ENCODE peak calls at places on chromosomes 7 and 10, in seven cellular contexts. G, P, U, S, X, W and E are unnamed samples.

GRCh38 chr7:58086871-58087535 is 637.0 kb downstream of the ZNF716 start:
- DNase-seq in G (no peak), P (no peak), S (no peak), W (no peak), X (no peak), U (no peak), E (no peak)

GRCh38 chr10:132397671-132398565 is 918 bp downstream of the PWWP2B start:
- DNase-seq in W (peak; percentile 81), G (no peak), X (peak; percentile 58), S (peak; percentile 67), P (no peak), U (peak; percentile 58), E (no peak)

GRCh38 chr7:38862666-38863065 is 46.3 kb downstream of the VPS41 start:
- DNase-seq in X (no peak), U (no peak), W (no peak), P (no peak), G (no peak), S (no peak), E (no peak)

GRCh38 chr7:117405519-117405918 is 21.8 kb downstream of the ASZ1 start:
- DNase-seq in U (no peak), X (peak; percentile 7), W (no peak), G (no peak), S (no peak), P (no peak), E (no peak)

GRCh38 chr7:33986951-33987948 is 81.9 kb downstream of the BMPER start:
- DNase-seq in P (peak; percentile 96), X (no peak), U (peak; percentile 97), W (no peak), S (no peak), G (peak; percentile 27), E (peak; percentile 95)

GRCh38 chr7:46156039-46156438 is 235.0 kb upstream of the IGFBP3 start:
- DNase-seq in X (no peak), P (no peak), S (no peak), U (no peak), W (no peak), G (no peak), E (no peak)

GRCh38 chr7:108809356-108809755 is 239.7 kb downstream of the DNAJB9 start:
- DNase-seq in W (no peak), P (no peak), X (no peak), S (no peak), U (peak; percentile 39), G (no peak), E (no peak)

GRCh38 chr7:47147213-47147631 is 434.7 kb downstream of the TNS3 start:
- DNase-seq in U (no peak), X (no peak), W (no peak), P (no peak), G (peak; percentile 86), S (no peak), E (no peak)

GRCh38 chr7:148492157-148492860 is 98.3 kb upstream of the C7orf33 start:
- DNase-seq in W (no peak), G (no peak), S (no peak), P (no peak), U (no peak), X (no peak), E (no peak)

GRCh38 chr7:128201690-128202085 is 39.4 kb upstream of the LEP start:
- DNase-seq in X (no peak), S (no peak), G (no peak), P (no peak), U (no peak), W (no peak), E (no peak)

GRCh38 chr7:156999611-157000046 is 10.8 kb downstream of the MNX1 start:
- DNase-seq in G (no peak), X (peak; percentile 74), P (no peak), S (peak; percentile 46), U (no peak), W (no peak), E (no peak)
- H3K4me3 ChIP-seq in G (peak overlapping the region; percentile 69), X (peak overlapping the region; percentile 41), P (peak overlapping the region; percentile 9), S (peak overlapping the region; percentile 55), U (no peak overlapping the region), W (peak overlapping the region; percentile 5), E (peak overlapping the region; percentile 25)

DNA sequence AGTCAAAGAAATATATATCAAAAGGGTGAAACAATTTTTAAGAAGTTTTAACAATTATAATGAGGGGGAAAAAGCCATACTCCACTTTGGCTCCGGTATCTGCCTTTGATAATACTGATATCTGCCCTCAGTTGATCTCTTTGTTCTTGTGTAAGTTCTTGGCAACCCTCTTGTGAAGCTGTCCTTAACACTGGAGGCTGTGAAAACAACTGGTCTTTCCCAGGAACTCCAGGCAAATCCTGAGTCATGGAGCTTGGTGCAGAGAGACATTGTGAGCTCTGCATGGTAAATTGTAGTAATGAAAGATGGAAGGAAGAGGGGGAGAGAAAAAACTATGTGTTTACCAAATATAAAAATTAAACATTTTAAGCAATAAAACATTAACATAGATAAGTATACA is 11.9 kb upstream of the ERVW-1 start:
- DNase-seq in S (no peak), X (no peak), W (no peak), G (no peak), U (peak; percentile 2), P (no peak), E (no peak)
- TF ChIP-seq CTCF in S (no peak), X (no peak), W (no peak), G (no peak), U (no peak), P (no peak), E (no peak)

GRCh38 chr10:102620138-102620591 is 24.1 kb upstream of the TRIM8 start:
- DNase-seq in G (no peak), U (no peak), P (no peak), S (peak; percentile 49), X (no peak), W (no peak), E (no peak)
- H3K4me3 ChIP-seq in G (no peak overlapping the region), U (no peak overlapping the region), P (no peak overlapping the region), S (no peak overlapping the region), X (no peak overlapping the region), W (no peak overlapping the region), E (no peak overlapping the region)

GRCh38 chr7:1857487-1858425 is 187.7 kb downstream of the ELFN1 start:
- DNase-seq in P (no peak), W (no peak), G (no peak), S (no peak), X (no peak), U (no peak), E (no peak)
- TF ChIP-seq CTCF in P (no peak), W (no peak), G (no peak), S (no peak), X (no peak), U (no peak), E (no peak)

GRCh38 chr10:11402392-11402791 is 209.1 kb downstream of the USP6NL start:
- DNase-seq in G (no peak), U (no peak), W (no peak), X (no peak), P (no peak), S (no peak), E (no peak)
- H3K4me3 ChIP-seq in G (no peak overlapping the region), U (no peak overlapping the region), W (no peak overlapping the region), X (no peak overlapping the region), P (no peak overlapping the region), S (no peak overlapping the region), E (no peak overlapping the region)

DNA sequence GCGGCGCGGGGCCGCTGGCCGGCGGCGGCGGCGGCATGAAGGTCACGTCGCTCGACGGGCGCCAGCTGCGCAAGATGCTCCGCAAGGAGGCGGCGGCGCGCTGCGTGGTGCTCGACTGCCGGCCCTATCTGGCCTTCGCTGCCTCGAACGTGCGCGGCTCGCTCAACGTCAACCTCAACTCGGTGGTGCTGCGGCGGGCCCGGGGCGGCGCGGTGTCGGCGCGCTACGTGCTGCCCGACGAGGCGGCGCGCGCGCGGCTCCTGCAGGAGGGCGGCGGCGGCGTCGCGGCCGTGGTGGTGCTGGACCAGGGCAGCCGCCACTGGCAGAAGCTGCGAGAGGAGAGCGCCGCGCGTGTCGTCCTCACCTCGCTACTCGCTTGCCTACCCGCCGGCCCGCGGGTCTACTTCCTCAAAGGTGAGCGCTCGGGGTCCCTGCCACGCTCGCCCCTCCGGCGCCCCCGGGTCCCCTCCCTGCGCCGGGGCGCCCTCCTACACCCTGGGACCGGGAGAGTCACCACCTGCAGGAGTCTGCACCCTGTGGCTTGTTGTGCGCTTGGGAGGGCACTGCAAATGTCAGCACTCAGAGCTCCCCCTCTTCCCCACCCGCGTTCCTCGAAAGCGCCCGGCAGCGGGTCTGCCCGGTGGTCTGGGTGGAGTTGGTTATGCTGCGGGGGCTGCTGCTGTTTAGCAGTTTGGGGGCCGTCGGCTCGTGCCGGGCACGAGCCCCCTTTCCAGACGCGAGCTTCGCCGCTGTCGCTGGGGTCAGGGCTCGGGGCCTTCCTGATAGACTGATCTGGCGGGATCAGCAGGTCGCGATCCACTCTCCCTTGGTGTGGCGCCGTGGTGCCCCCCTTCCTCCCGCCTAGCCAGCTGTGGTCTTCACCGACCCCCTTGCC is 627 bp downstream of the DUSP5 start:
- DNase-seq in P (no peak), U (peak; percentile 58), G (no peak), X (peak; percentile 77), S (peak; percentile 52), W (no peak), E (no peak)
- TF ChIP-seq CTCF in P (no peak), U (no peak), G (no peak), X (no peak), S (no peak), W (no peak), E (no peak)